ENCODE peak calls at places on chromosomes 13 and 19, in four cellular contexts. I is adipocyte, E is Caco-2, X is astrocyte. W is an unnamed sample.

GRCh38 chr19:15871570-15871969 is 26.3 kb downstream of the CYP4F2 start:
- DNase-seq in X (no peak), E (no peak), I (no peak), W (no peak)

GRCh38 chr13:47661076-47661475 is 340.0 kb downstream of the SUCLA2 start:
- DNase-seq in X (peak), I (no peak), E (no peak), W (peak)

GRCh38 chr19:42175952-42176648 is 41.4 kb downstream of the DEDD2 start:
- DNase-seq in X (peak), I (peak), E (no peak), W (no peak)

GRCh38 chr19:17937371-17937900 is 4.6 kb downstream of the CCDC124 start:
- DNase-seq in I (no peak), X (no peak), E (no peak), W (no peak)

GRCh38 chr19:56983804-56984203 is 136.0 kb upstream of the USP29 start:
- DNase-seq in X (no peak), I (no peak), E (no peak), W (no peak)

GRCh38 chr13:83667606-83668005 is 214.7 kb downstream of the SLITRK1 start:
- DNase-seq in E (no peak), X (no peak), I (no peak), W (no peak)

GRCh38 chr13:76991432-76991795 is 467 bp upstream of the CLN5 start:
- DNase-seq in E (no peak), I (no peak), X (no peak), W (no peak)

GRCh38 chr19:52735734-52736133 is 890 bp upstream of the ZNF611 start:
- DNase-seq in E (peak), X (peak), I (no peak), W (no peak)

GRCh38 chr19:2033825-2034159 is 17.3 kb downstream of the MKNK2 start:
- DNase-seq in I (no peak), E (peak), X (no peak), W (no peak)

GRCh38 chr19:4338441-4339350 is at the start of gene STAP2:
- DNase-seq in E (peak), X (no peak), I (no peak), W (no peak)

GRCh38 chr19:23516266-23516665 is 121.0 kb upstream of the ZNF91 start:
- DNase-seq in E (no peak), X (no peak), I (no peak), W (no peak)

GRCh38 chr19:45710731-45711130 is 18.3 kb downstream of the QPCTL start:
- DNase-seq in X (no peak), I (no peak), E (no peak), W (no peak)

GRCh38 chr19:39428309-39429112 is 7.2 kb downstream of the RPS16 start:
- DNase-seq in I (peak), E (peak), X (peak), W (peak)

GRCh38 chr13:35479691-35480090 is 3.2 kb upstream of the MAB21L1 start:
- DNase-seq in E (no peak), I (peak), X (no peak), W (no peak)

GRCh38 chr19:17183271-17183757 is 31.8 kb upstream of the USE1 start:
- DNase-seq in I (no peak), X (no peak), E (no peak), W (no peak)

GRCh38 chr13:112724788-112725345 is 35.0 kb downstream of the ATP11A start:
- DNase-seq in I (no peak), X (no peak), E (peak), W (no peak)

GRCh38 chr19:7159105-7159933 is 89.8 kb downstream of the ZNF557 start:
- DNase-seq in X (peak), I (no peak), E (no peak), W (no peak)

GRCh38 chr19:13056052-13056660 is 46.5 kb downstream of the LYL1 start:
- DNase-seq in X (peak), I (peak), E (no peak), W (no peak)

GRCh38 chr19:40576181-40576584 is 490 bp upstream of the SHKBP1 start:
- DNase-seq in E (no peak), X (no peak), I (no peak), W (no peak)

GRCh38 chr19:18251587-18252369 is 22.5 kb downstream of the IQCN start:
- DNase-seq in E (peak), I (peak), X (peak), W (no peak)

W was measured in BJ.